ENCODE peak calls at places on chromosome 17, in eight cellular contexts. A is MM.1S, S is AG09309, O is cardiac fibroblast, X is uterus, I is fibroblast of pulmonary artery, T is GM23338, U is HCT116. M is an unnamed sample.

GRCh38 chr17:802901-803881 is 21.0 kb downstream of the MRM3 start:
- DNase-seq in A (no peak), S (no peak), O (no peak), X (no peak), I (no peak), T (no peak), U (no peak), M (no peak)

GRCh38 chr17:55683554-55684315 is 38.9 kb downstream of the TMEM100 start:
- DNase-seq in A (no peak), S (no peak), O (no peak), X (no peak), I (no peak), T (no peak), U (no peak), M (no peak)

GRCh38 chr17:4476512-4477070 is 22.1 kb upstream of the SPNS2 start:
- DNase-seq in A (no peak), S (no peak), O (no peak), X (no peak), I (no peak), T (no peak), U (no peak), M (no peak)

GRCh38 chr17:80830020-80830780 is 161.4 kb upstream of the CHMP6 start:
- DNase-seq in A (no peak), S (no peak), O (no peak), X (no peak), I (no peak), T (no peak), U (no peak), M (no peak)

GRCh38 chr17:75570772-75571171 is 16.8 kb upstream of the MYO15B start:
- DNase-seq in A (no peak), S (no peak), O (no peak), X (no peak), I (no peak), T (no peak), U (no peak), M (no peak)

GRCh38 chr17:58621174-58621573 is 70.7 kb downstream of the TEX14 start:
- DNase-seq in A (peak), S (no peak), O (no peak), X (no peak), I (no peak), T (no peak), U (no peak), M (no peak)

GRCh38 chr17:48054238-48055185 is 6.4 kb downstream of the NFE2L1 start:
- DNase-seq in A (no peak), S (no peak), O (peak), X (peak), I (peak), T (peak), U (no peak), M (peak)

GRCh38 chr17:48997103-48997826 is at the start of gene IGF2BP1:
- DNase-seq in A (no peak), S (no peak), O (peak), X (no peak), I (peak), T (peak), U (no peak), M (peak)

GRCh38 chr17:67047382-67047781 is 3.0 kb downstream of the CACNG1 start:
- DNase-seq in A (no peak), S (no peak), O (no peak), X (no peak), I (no peak), T (no peak), U (no peak), M (no peak)

GRCh38 chr17:77958716-77959215 is 263 bp downstream of the TNRC6C start:
- DNase-seq in A (no peak), S (no peak), O (peak), X (no peak), I (no peak), T (no peak), U (no peak), M (no peak)

GRCh38 chr17:16106161-16106891 is 106.7 kb downstream of the TTC19 start:
- DNase-seq in A (no peak), S (peak), O (peak), X (peak), I (peak), T (no peak), U (no peak), M (peak)

GRCh38 chr17:72556944-72557826 is 436.4 kb downstream of the SOX9 start:
- DNase-seq in A (peak), S (no peak), O (peak), X (no peak), I (peak), T (peak), U (peak), M (peak)

GRCh38 chr17:64139542-64139941 is 9.6 kb upstream of the ERN1 start:
- DNase-seq in A (no peak), S (no peak), O (no peak), X (no peak), I (no peak), T (no peak), U (no peak), M (no peak)

GRCh38 chr17:36127199-36127881 is 23.7 kb downstream of the CCL4 start:
- DNase-seq in A (peak), S (no peak), O (no peak), X (no peak), I (no peak), T (no peak), U (no peak), M (no peak)

GRCh38 chr17:73231363-73231762 is 30.3 kb downstream of the CPSF4L start:
- DNase-seq in A (no peak), S (no peak), O (peak), X (no peak), I (peak), T (peak), U (no peak), M (peak)

GRCh38 chr17:74512624-74513084 is 18.6 kb downstream of the CD300LB start:
- DNase-seq in A (no peak), S (peak), O (peak), X (no peak), I (peak), T (no peak), U (no peak), M (no peak)

GRCh38 chr17:62179525-62180161 is 114.6 kb upstream of the MED13 start:
- DNase-seq in A (no peak), S (peak), O (peak), X (no peak), I (peak), T (no peak), U (peak), M (peak)

GRCh38 chr17:79027274-79027924 is 3.4 kb downstream of the C1QTNF1 start:
- DNase-seq in A (no peak), S (no peak), O (peak), X (peak), I (peak), T (no peak), U (no peak), M (no peak)

GRCh38 chr17:6796887-6797490 is 21.0 kb downstream of the FBXO39 start:
- DNase-seq in A (no peak), S (peak), O (no peak), X (no peak), I (peak), T (no peak), U (no peak), M (no peak)

GRCh38 chr17:33090806-33091205 is 99.2 kb downstream of the SPACA3 start:
- DNase-seq in A (no peak), S (no peak), O (no peak), X (no peak), I (no peak), T (no peak), U (no peak), M (no peak)

GRCh38 chr17:75679706-75680201 is 12.6 kb downstream of the SAP30BP start:
- DNase-seq in A (no peak), S (no peak), O (peak), X (peak), I (peak), T (no peak), U (no peak), M (peak)

DNA sequence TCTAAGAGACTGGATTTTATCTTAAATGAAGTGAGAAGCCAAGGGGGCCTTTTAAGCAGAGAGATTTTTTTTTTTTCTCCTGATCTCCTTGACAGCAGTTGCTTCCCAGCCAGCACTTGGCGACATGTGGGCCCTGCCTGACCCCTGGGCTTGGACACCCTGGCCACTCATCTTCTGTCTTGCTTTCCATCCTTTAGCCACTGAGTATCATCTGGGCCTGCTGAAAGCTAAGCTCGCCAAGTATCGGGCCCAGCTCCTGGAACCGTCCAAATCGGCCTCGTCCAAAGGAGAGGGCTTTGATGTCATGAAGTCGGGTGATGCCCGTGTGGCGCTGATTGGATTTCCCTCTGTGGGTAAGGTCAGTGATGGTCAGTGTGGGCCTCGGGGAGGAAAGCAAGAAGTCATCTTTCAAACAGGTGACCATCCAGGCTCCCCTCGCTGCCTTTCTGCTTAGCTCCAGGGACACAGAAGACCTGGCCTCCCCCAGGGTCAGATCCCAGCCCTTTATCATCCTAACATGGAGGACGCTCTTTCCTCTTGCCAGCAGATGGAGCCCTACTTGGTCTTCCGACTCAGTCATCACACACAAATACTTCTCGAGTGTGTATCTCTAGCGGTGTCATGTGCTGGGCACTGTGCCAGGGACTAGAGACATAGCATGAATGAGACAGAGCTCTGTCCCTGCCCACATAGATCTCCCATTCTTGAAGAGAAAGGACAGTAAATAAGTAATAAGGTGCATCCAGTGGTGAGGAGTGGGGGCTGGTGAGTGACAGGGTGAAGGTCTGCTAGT is 6.1 kb downstream of the DRG2 start:
- DNase-seq in A (no peak), S (no peak), O (peak), X (no peak), I (peak), T (peak), U (peak), M (peak)
- H3K4me3 ChIP-seq in A (no peak), S (no peak), O (no peak), X (no peak), I (no peak), T (no peak), U (no peak), M (no peak)

GRCh38 chr17:50511058-50511457 is 2.8 kb downstream of the MYCBPAP start:
- DNase-seq in A (peak), S (no peak), O (no peak), X (no peak), I (peak), T (no peak), U (no peak), M (no peak)

GRCh38 chr17:50506298-50506697 is 1.9 kb upstream of the MYCBPAP start:
- DNase-seq in A (no peak), S (no peak), O (no peak), X (no peak), I (no peak), T (no peak), U (no peak), M (no peak)

GRCh38 chr17:50505731-50506130 is 2.5 kb upstream of the MYCBPAP start:
- DNase-seq in A (no peak), S (no peak), O (no peak), X (no peak), I (no peak), T (no peak), U (no peak), M (no peak)

GRCh38 chr17:50507871-50508572 is at the start of gene MYCBPAP:
- DNase-seq in A (peak), S (no peak), O (peak), X (peak), I (peak), T (peak), U (no peak), M (peak)

DNA sequence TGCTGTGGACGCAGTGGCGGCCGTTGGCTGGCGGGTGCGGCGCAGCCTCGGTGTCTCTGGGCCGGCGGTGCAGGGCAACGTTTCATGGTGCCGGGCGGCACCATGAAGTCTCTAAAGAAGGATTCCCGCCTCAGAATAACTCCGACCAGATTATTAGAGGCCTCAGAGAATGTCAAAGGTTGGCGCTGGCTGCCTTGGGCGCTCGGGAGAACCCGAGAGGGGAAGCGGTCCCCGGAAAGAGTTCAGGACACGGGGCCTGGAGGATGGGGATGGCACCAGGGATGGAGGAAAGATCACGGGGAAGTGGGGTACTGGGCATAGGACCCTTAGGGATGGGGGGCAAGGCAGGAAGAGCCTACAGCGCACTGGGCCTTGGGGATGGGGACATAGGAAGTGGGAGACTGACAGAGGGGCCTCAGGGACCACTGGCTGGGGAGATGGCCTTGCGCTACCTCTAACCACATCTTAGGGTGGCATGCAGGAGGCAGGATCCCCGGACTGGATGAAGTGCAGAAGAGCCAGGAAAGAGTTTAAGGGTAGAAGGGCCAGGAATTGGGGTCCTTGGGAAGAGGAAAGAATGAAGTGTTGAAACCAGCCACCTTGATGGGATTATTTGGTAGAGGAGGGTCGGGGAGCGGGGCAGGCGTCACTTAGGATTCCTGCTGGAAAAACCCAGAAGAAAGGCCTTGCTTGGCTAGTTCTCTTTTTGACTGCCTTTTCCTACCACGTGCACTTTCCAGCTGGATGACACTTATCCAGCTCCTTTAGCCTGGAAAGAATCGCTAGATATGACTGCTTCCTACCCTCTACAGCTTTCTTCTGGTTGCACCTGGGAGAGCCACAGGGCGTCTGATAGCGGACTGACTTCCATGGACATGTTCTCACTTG is 578 bp downstream of the MYCBPAP start:
- DNase-seq in A (no peak), S (no peak), O (no peak), X (no peak), I (no peak), T (no peak), U (no peak), M (no peak)
- TF ChIP-seq CTCF in A (no peak), S (no peak), O (no peak), X (no peak), I (no peak), T (no peak), U (no peak), M (no peak)

GRCh38 chr17:29113334-29113733 is 66.9 kb downstream of the MYO18A start:
- DNase-seq in A (no peak), S (no peak), O (no peak), X (no peak), I (no peak), T (peak), U (no peak), M (no peak)

GRCh38 chr17:29114141-29114540 is 66.1 kb downstream of the MYO18A start:
- DNase-seq in A (no peak), S (no peak), O (no peak), X (no peak), I (no peak), T (no peak), U (no peak), M (no peak)

GRCh38 chr17:29112780-29113295 is 67.4 kb downstream of the MYO18A start:
- DNase-seq in A (no peak), S (no peak), O (peak), X (no peak), I (peak), T (no peak), U (no peak), M (peak)

GRCh38 chr17:29110372-29110757 is 67.4 kb downstream of the PIPOX start:
- DNase-seq in A (no peak), S (no peak), O (no peak), X (no peak), I (no peak), T (no peak), U (no peak), M (no peak)

DNA sequence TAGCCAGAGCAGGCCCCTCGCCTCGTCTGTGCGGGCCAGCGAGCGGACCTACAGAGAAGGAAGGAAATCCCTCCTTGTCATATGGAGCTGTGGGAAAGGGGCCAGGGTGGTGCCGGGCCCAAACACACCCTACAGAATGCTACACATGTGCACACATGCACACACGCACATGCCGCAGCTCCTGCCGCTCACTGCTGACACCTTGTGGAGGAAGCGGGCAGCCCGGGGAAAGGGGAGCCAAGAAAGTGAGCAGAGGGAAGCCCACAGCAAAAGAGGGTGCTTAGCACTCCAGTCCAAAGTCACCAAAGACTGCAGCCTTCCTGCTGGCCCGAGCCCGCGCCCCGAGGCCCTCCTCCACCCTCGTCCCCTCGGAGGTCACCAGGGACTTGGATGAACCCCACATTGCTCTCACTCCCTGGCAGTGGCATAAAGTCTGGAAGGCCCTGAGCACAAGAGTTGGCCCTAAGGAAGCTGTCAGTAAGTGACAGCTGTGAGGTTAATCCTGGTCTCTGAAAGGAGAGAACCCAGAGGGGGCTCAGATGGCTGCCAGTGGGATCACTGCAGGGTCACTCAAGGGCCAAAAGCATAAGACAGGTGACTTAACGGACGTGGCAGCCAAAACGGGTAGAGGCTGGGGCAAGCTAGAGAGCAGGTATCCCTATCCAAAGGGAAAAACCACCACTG is 68.2 kb downstream of the MYO18A start:
- DNase-seq in A (peak), S (no peak), O (peak), X (peak), I (peak), T (peak), U (no peak), M (peak)
- H3K4me3 ChIP-seq in A (no peak), S (no peak), O (no peak), X (no peak), I (no peak), T (no peak), U (no peak), M (no peak)

GRCh38 chr17:44105483-44105882 is 18.0 kb downstream of the HDAC5 start:
- DNase-seq in A (no peak), S (no peak), O (no peak), X (no peak), I (no peak), T (no peak), U (no peak), M (no peak)
- TF ChIP-seq CTCF in A (no peak), S (no peak), O (no peak), X (no peak), I (no peak), T (no peak), U (no peak), M (no peak)

GRCh38 chr17:45225051-45225700 is 3.5 kb downstream of the FMNL1 start:
- DNase-seq in A (peak), S (no peak), O (no peak), X (no peak), I (no peak), T (no peak), U (no peak), M (no peak)

GRCh38 chr17:45223541-45224528 is 2.1 kb downstream of the FMNL1 start:
- DNase-seq in A (peak), S (no peak), O (no peak), X (no peak), I (no peak), T (no peak), U (no peak), M (no peak)

GRCh38 chr17:45225964-45226530 is 4.4 kb downstream of the FMNL1 start:
- DNase-seq in A (peak), S (no peak), O (no peak), X (peak), I (no peak), T (no peak), U (no peak), M (no peak)

GRCh38 chr17:45222994-45223540 is 1.4 kb downstream of the FMNL1 start:
- DNase-seq in A (peak), S (no peak), O (no peak), X (no peak), I (no peak), T (no peak), U (no peak), M (no peak)

GRCh38 chr17:45224671-45225050 is 3.0 kb downstream of the FMNL1 start:
- DNase-seq in A (peak), S (no peak), O (no peak), X (no peak), I (no peak), T (no peak), U (no peak), M (no peak)
- H3K4me3 ChIP-seq in A (peak), S (no peak), O (no peak), X (no peak), I (no peak), T (no peak), U (no peak), M (no peak)

GRCh38 chr17:51585514-51586104 is 325.3 kb downstream of the UTP18 start:
- DNase-seq in A (peak), S (no peak), O (no peak), X (no peak), I (no peak), T (peak), U (peak), M (no peak)
- TF ChIP-seq CTCF in A (peak), S (no peak), O (peak), X (no peak), I (no peak), T (peak), U (peak), M (no peak)

DNA sequence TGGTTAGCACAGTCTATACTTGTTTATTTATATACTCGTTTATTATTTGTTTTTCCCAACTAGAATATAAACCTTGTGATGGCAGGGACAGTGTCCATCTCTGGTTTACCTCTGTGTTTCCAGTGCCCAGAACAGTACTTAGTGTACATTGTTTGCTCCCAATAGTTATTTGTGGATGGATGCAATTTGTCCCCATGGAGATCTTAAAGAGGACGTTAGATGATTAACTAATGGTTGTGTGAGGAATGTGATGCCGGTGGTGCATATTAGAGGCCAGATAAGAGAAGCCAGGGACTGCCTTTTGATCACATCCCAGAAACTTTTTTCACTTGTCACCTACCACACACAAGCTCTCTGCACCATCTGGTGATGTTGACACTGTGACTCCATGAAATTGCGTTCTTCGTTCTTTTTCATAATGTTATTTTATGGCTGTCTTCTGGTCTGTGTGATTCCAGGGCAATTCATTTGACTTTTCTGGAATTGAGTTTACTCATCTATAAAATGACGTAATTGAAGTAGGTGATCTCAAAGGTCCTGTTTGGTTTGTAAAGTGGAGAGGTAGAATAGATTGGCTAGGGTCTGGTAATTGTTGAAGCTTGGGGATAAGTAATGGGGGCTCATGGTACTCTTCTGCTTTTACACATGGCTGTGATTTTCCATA is 1.2 kb downstream of the COX10 start:
- DNase-seq in A (no peak), S (no peak), O (no peak), X (no peak), I (no peak), T (no peak), U (no peak), M (no peak)
- H3K4me3 ChIP-seq in A (peak), S (no peak), O (peak), X (peak), I (peak), T (peak), U (peak), M (peak)

M was measured in astrocyte of the spinal cord.